ENCODE peak calls at places on chromosomes 11 and 22, in four cellular contexts. C, N, T and V are unnamed samples.

GRCh38 chr11:74466916-74467885 is at the start of gene KCNE3:
- DNase-seq in C (peak; percentile 44), N (peak; percentile 78), T (no peak), V (no peak)

GRCh38 chr22:41699264-41700104 is at the start of gene MEI1:
- DNase-seq in C (peak; percentile 75), N (peak; percentile 79), T (no peak), V (peak; percentile 63)

GRCh38 chr11:75347781-75348613 is 3.5 kb downstream of the ARRB1 start:
- DNase-seq in C (peak; percentile 68), N (peak; percentile 91), T (peak; percentile 85), V (peak; percentile 64)

GRCh38 chr11:28961726-28962125 is 853.5 kb downstream of the METTL15 start:
- DNase-seq in C (no peak), N (no peak), T (no peak), V (peak; percentile 11)

GRCh38 chr22:43249789-43250188 is 62.9 kb upstream of the TTLL12 start:
- DNase-seq in C (no peak), N (no peak), T (no peak), V (no peak)

GRCh38 chr22:47797546-47797945 is 1035.1 kb downstream of the TBC1D22A start:
- DNase-seq in C (no peak), N (no peak), T (no peak), V (no peak)

GRCh38 chr11:21514298-21514697 is 678.6 kb upstream of the ANO5 start:
- DNase-seq in C (peak; percentile 53), N (no peak), T (no peak), V (peak; percentile 24)

GRCh38 chr11:77377734-77378133 is 76.2 kb upstream of the GDPD4 start:
- DNase-seq in C (peak; percentile 15), N (no peak), T (no peak), V (no peak)

GRCh38 chr22:19766506-19767426 is 6.2 kb downstream of the TBX1 start:
- DNase-seq in C (peak; percentile 25), N (no peak), T (no peak), V (peak; percentile 42)

GRCh38 chr22:42699281-42699681 is 21.4 kb downstream of the A4GALT start:
- DNase-seq in C (no peak), N (no peak), T (no peak), V (no peak)

GRCh38 chr11:83284501-83285051 is 1.6 kb downstream of the CCDC90B start:
- DNase-seq in C (no peak), N (peak; percentile 10), T (no peak), V (no peak)

GRCh38 chr11:6323291-6323905 is 3.1 kb upstream of the CAVIN3 start:
- DNase-seq in C (no peak), N (no peak), T (no peak), V (no peak)

GRCh38 chr22:29587938-29588699 is 7.2 kb upstream of the NIPSNAP1 start:
- DNase-seq in C (peak; percentile 81), N (peak; percentile 89), T (peak; percentile 69), V (peak; percentile 93)

GRCh38 chr11:74682731-74683278 is 48.4 kb downstream of the CHRDL2 start:
- DNase-seq in C (no peak), N (no peak), T (no peak), V (no peak)

GRCh38 chr11:12042215-12042676 is 33.8 kb upstream of the DKK3 start:
- DNase-seq in C (peak; percentile 99), N (peak; percentile 97), T (peak; percentile 97), V (peak; percentile 97)

GRCh38 chr22:24803064-24803542 is 2.9 kb upstream of the SGSM1 start:
- DNase-seq in C (peak; percentile 42), N (peak; percentile 50), T (no peak), V (peak; percentile 51)

GRCh38 chr11:353315-353857 is 15.9 kb upstream of the B4GALNT4 start:
- DNase-seq in C (peak; percentile 45), N (peak; percentile 91), T (peak; percentile 61), V (peak; percentile 39)

GRCh38 chr22:32880906-32881596 is 79.5 kb downstream of the TIMP3 start:
- DNase-seq in C (peak; percentile 17), N (peak; percentile 90), T (no peak), V (peak; percentile 34)

GRCh38 chr11:66479741-66480115 is 506 bp upstream of the DPP3 start:
- DNase-seq in C (no peak), N (no peak), T (no peak), V (peak; percentile 84)

GRCh38 chr22:40451230-40451629 is 80.8 kb downstream of the SGSM3 start:
- DNase-seq in C (no peak), N (no peak), T (no peak), V (no peak)